ENCODE peak calls at places on chromosomes 13 and 19, in five cellular contexts. One of them, this sample, is unnamed.
A peak's percentile ranks its signal among the peaks of the same experiment; 100 is the strongest.

GRCh38 chr19:13210941-13211340 is 60.7 kb downstream of the IER2 start:
- DNase-seq in astrocyte of the spinal cord: no peak
- DNase-seq in left ventricle myocardium inferior: no peak
- DNase-seq in lower leg skin: no peak
- DNase-seq in thyroid gland: no peak
- DNase-seq in this sample: no peak

GRCh38 chr19:41501854-41502253 is 58.9 kb downstream of the ERICH4 start:
- DNase-seq in astrocyte of the spinal cord: no peak
- DNase-seq in left ventricle myocardium inferior: no peak
- DNase-seq in lower leg skin: no peak
- DNase-seq in thyroid gland: no peak
- DNase-seq in this sample: no peak

GRCh38 chr13:28558126-28558525 is 63.2 kb upstream of the FLT1 start:
- DNase-seq in astrocyte of the spinal cord: peak; percentile 89
- DNase-seq in left ventricle myocardium inferior: no peak
- DNase-seq in lower leg skin: no peak
- DNase-seq in thyroid gland: no peak
- DNase-seq in this sample: peak; percentile 89

GRCh38 chr19:15631817-15632216 is 8.9 kb upstream of the CYP4F3 start:
- DNase-seq in astrocyte of the spinal cord: no peak
- DNase-seq in left ventricle myocardium inferior: no peak
- DNase-seq in lower leg skin: no peak
- DNase-seq in thyroid gland: no peak
- DNase-seq in this sample: no peak

GRCh38 chr13:32650705-32651311 is 64.6 kb downstream of the PDS5B start:
- DNase-seq in astrocyte of the spinal cord: peak; percentile 73
- DNase-seq in left ventricle myocardium inferior: no peak
- DNase-seq in lower leg skin: peak; percentile 26
- DNase-seq in thyroid gland: peak; percentile 61
- DNase-seq in this sample: peak; percentile 84

GRCh38 chr13:21287331-21287907 is 111.0 kb downstream of the MRPL57 start:
- DNase-seq in astrocyte of the spinal cord: no peak
- DNase-seq in left ventricle myocardium inferior: no peak
- DNase-seq in lower leg skin: no peak
- DNase-seq in thyroid gland: no peak
- DNase-seq in this sample: no peak

GRCh38 chr19:4773047-4773640 is 18.4 kb upstream of the FEM1A start:
- DNase-seq in astrocyte of the spinal cord: no peak
- DNase-seq in left ventricle myocardium inferior: no peak
- DNase-seq in lower leg skin: no peak
- DNase-seq in thyroid gland: no peak
- DNase-seq in this sample: no peak

GRCh38 chr13:72204291-72204690 is 337.3 kb upstream of the DACH1 start:
- DNase-seq in astrocyte of the spinal cord: peak; percentile 74
- DNase-seq in left ventricle myocardium inferior: no peak
- DNase-seq in lower leg skin: no peak
- DNase-seq in thyroid gland: no peak
- DNase-seq in this sample: peak; percentile 26

GRCh38 chr13:48750588-48751383 is 97.1 kb downstream of the CYSLTR2 start:
- DNase-seq in astrocyte of the spinal cord: peak; percentile 47
- DNase-seq in left ventricle myocardium inferior: peak; percentile 48
- DNase-seq in lower leg skin: peak; percentile 46
- DNase-seq in thyroid gland: peak; percentile 82
- DNase-seq in this sample: peak; percentile 78

GRCh38 chr19:29491995-29492577 is 33.7 kb upstream of the VSTM2B start:
- DNase-seq in astrocyte of the spinal cord: no peak
- DNase-seq in left ventricle myocardium inferior: no peak
- DNase-seq in lower leg skin: no peak
- DNase-seq in thyroid gland: no peak
- DNase-seq in this sample: no peak

GRCh38 chr13:84400711-84401110 is 518.4 kb upstream of the SLITRK1 start:
- DNase-seq in astrocyte of the spinal cord: peak; percentile 91
- DNase-seq in left ventricle myocardium inferior: no peak
- DNase-seq in lower leg skin: no peak
- DNase-seq in thyroid gland: no peak
- DNase-seq in this sample: peak; percentile 88

GRCh38 chr13:94186470-94186869 is 293.0 kb downstream of the DCT start:
- DNase-seq in astrocyte of the spinal cord: no peak
- DNase-seq in left ventricle myocardium inferior: no peak
- DNase-seq in lower leg skin: no peak
- DNase-seq in thyroid gland: no peak
- DNase-seq in this sample: no peak

GRCh38 chr19:8654591-8655339 is 24.3 kb downstream of the NFILZ start:
- DNase-seq in astrocyte of the spinal cord: peak; percentile 35
- DNase-seq in left ventricle myocardium inferior: peak; percentile 41
- DNase-seq in lower leg skin: no peak
- DNase-seq in thyroid gland: peak; percentile 35
- DNase-seq in this sample: peak; percentile 49

GRCh38 chr13:46062190-46062589 is 9.6 kb upstream of the ZC3H13 start:
- DNase-seq in astrocyte of the spinal cord: peak; percentile 11
- DNase-seq in left ventricle myocardium inferior: no peak
- DNase-seq in lower leg skin: no peak
- DNase-seq in thyroid gland: no peak
- DNase-seq in this sample: peak; percentile 41

GRCh38 chr13:75196112-75196855 is 285.7 kb downstream of the TBC1D4 start:
- DNase-seq in astrocyte of the spinal cord: peak; percentile 63
- DNase-seq in left ventricle myocardium inferior: no peak
- DNase-seq in lower leg skin: no peak
- DNase-seq in thyroid gland: no peak
- DNase-seq in this sample: peak; percentile 77

DNA sequence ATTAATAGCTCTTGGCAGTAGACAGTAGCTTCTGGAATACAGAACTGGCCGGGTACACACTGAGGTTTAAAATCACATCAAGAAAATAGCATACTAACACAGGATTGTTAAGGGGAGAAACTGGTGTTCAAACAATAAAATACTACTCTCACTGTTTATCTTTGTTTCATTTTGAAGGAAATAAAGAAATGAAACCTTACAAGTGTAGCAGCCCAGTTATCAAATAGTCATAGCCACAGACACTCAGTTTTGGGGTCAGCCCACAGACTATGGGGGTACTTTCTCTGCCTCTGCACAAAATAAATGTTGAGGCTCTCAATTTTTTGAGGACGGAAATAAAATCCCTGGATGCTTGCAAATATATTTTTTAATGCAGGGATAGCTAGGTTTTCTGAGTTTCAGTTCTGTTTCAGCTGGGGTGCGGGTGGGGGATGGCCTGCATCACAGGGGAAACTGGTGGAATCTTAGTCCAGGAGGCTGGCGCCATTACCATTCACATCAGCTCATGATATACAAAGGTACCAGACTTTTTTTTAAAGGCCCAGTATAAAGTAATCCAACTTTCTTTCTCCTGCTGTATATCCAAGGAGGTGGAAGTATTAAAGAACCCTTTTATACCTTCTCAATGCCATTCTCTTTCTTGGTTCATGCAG is 343.6 kb downstream of the KCNRG start:
- DNase-seq in astrocyte of the spinal cord: no peak
- DNase-seq in left ventricle myocardium inferior: no peak
- DNase-seq in lower leg skin: no peak
- DNase-seq in thyroid gland: no peak
- DNase-seq in this sample: no peak
- H3K4me3 ChIP-seq in astrocyte of the spinal cord: no peak overlapping the region
- H3K4me3 ChIP-seq in left ventricle myocardium inferior: no peak overlapping the region
- H3K4me3 ChIP-seq in lower leg skin: no peak overlapping the region
- H3K4me3 ChIP-seq in thyroid gland: no peak overlapping the region
- H3K4me3 ChIP-seq in this sample: no peak overlapping the region

GRCh38 chr19:51394045-51394836 is 3.9 kb upstream of the C19orf84 start:
- DNase-seq in astrocyte of the spinal cord: peak; percentile 99
- DNase-seq in left ventricle myocardium inferior: peak; percentile 89
- DNase-seq in lower leg skin: peak; percentile 96
- DNase-seq in thyroid gland: peak; percentile 93
- DNase-seq in this sample: peak; percentile 99
- TF ChIP-seq CTCF in astrocyte of the spinal cord: no peak
- TF ChIP-seq CTCF in left ventricle myocardium inferior: no peak
- TF ChIP-seq CTCF in lower leg skin: no peak
- TF ChIP-seq CTCF in thyroid gland: no peak
- TF ChIP-seq CTCF in this sample: no peak

GRCh38 chr19:10290439-10290875 is 705 bp downstream of the ICAM5 start:
- DNase-seq in astrocyte of the spinal cord: no peak
- DNase-seq in left ventricle myocardium inferior: no peak
- DNase-seq in lower leg skin: no peak
- DNase-seq in thyroid gland: no peak
- DNase-seq in this sample: no peak
- H3K4me3 ChIP-seq in astrocyte of the spinal cord: no peak overlapping the region
- H3K4me3 ChIP-seq in left ventricle myocardium inferior: peak overlapping the region; percentile 67
- H3K4me3 ChIP-seq in lower leg skin: no peak overlapping the region
- H3K4me3 ChIP-seq in thyroid gland: no peak overlapping the region
- H3K4me3 ChIP-seq in this sample: peak overlapping the region; percentile 54

DNA sequence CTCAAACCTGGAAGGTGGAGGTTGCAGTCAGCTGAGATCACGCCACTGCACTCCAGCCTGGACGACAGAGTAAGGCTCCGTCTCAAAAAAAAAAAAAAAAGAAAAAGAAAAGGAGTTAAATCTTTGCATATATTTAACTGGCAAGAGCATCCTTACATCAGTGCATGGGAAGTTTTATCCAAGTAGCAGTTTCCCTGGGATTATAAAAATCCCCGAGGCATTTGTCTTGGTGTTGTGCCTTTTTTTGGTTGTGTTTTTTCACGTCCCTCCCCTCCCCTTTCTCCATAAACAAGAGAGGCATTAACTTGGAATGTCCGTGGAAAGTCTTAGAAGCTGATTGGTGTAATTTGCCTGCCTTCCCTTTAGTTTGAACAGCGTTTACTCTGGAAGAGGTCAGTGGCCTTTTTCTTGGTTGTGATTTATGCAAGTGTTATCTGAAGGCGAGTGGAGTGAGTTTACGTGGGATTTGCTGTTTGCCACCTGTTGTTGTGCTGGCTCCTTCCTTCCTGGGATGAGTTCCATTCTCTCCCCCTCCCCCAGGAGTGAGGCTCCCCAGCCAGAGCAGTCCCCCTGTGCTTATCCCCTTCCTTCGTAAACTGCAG is 7.1 kb downstream of the ACTN4 start:
- DNase-seq in astrocyte of the spinal cord: no peak
- DNase-seq in left ventricle myocardium inferior: no peak
- DNase-seq in lower leg skin: no peak
- DNase-seq in thyroid gland: no peak
- DNase-seq in this sample: no peak
- TF ChIP-seq CTCF in astrocyte of the spinal cord: no peak
- TF ChIP-seq CTCF in left ventricle myocardium inferior: no peak
- TF ChIP-seq CTCF in lower leg skin: no peak
- TF ChIP-seq CTCF in thyroid gland: no peak
- TF ChIP-seq CTCF in this sample: no peak

GRCh38 chr19:51337861-51338562 is 3.9 kb downstream of the VSIG10L start:
- DNase-seq in astrocyte of the spinal cord: no peak
- DNase-seq in left ventricle myocardium inferior: no peak
- DNase-seq in lower leg skin: no peak
- DNase-seq in thyroid gland: no peak
- DNase-seq in this sample: no peak
- H3K4me3 ChIP-seq in astrocyte of the spinal cord: no peak overlapping the region
- H3K4me3 ChIP-seq in left ventricle myocardium inferior: no peak overlapping the region
- H3K4me3 ChIP-seq in lower leg skin: no peak overlapping the region
- H3K4me3 ChIP-seq in thyroid gland: no peak overlapping the region
- H3K4me3 ChIP-seq in this sample: no peak overlapping the region

GRCh38 chr13:103772576-103772975 is 706.4 kb upstream of the SLC10A2 start:
- DNase-seq in astrocyte of the spinal cord: no peak
- DNase-seq in left ventricle myocardium inferior: no peak
- DNase-seq in lower leg skin: no peak
- DNase-seq in thyroid gland: no peak
- DNase-seq in this sample: no peak
- TF ChIP-seq CTCF in astrocyte of the spinal cord: peak; percentile 10
- TF ChIP-seq CTCF in left ventricle myocardium inferior: no peak
- TF ChIP-seq CTCF in lower leg skin: no peak
- TF ChIP-seq CTCF in thyroid gland: no peak
- TF ChIP-seq CTCF in this sample: peak; percentile 5

GRCh38 chr19:10285393-10285792 is 1.4 kb upstream of the ICAM4 start:
- DNase-seq in astrocyte of the spinal cord: no peak
- DNase-seq in left ventricle myocardium inferior: no peak
- DNase-seq in lower leg skin: no peak
- DNase-seq in thyroid gland: no peak
- DNase-seq in this sample: no peak
- H3K4me3 ChIP-seq in astrocyte of the spinal cord: no peak overlapping the region
- H3K4me3 ChIP-seq in left ventricle myocardium inferior: no peak overlapping the region
- H3K4me3 ChIP-seq in lower leg skin: no peak overlapping the region
- H3K4me3 ChIP-seq in thyroid gland: no peak overlapping the region
- H3K4me3 ChIP-seq in this sample: no peak overlapping the region

DNA sequence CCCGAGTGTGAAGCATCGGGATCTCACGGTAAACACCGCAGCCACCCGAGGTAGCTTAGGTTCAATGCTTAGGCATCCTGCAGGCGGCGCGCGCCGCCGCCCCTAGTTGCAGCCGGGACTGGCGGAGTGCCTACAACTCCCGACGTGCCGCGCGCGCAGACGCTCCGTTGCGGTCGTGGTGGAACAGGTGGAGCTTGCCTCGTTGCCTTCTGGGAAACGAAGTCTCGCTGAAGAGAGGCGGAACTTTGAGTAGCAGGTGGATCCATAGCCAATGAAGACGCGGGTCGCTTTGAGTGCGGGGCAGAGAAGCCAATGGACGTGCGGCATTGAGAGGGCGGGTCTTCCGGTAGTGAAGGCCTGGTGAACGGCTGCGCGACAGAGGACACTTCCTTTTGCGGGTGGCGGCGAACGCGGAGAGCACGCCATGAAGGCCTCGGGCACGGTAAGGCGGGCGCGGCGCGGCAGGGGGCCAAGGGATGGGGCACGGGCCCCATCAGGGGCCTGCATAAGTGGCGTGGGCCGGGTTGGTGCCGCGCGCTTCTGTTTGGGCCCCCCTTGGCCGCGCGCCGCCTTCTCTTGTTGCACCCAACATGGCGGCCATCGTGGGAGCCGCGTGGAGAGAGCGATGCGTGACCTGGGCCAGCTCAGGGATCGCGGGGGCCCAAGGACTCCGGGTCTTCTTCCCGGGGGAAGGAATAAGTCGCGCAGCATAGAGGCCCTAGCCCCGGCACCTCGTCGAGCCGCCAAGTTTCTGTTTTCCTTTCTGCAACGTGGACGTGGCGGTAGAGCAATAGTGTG is at the start of gene RPL18A:
- DNase-seq in astrocyte of the spinal cord: peak; percentile 100
- DNase-seq in left ventricle myocardium inferior: peak; percentile 98
- DNase-seq in lower leg skin: peak; percentile 99
- DNase-seq in thyroid gland: peak; percentile 99
- DNase-seq in this sample: peak; percentile 100
- TF ChIP-seq CTCF in astrocyte of the spinal cord: peak; percentile 92
- TF ChIP-seq CTCF in left ventricle myocardium inferior: peak; percentile 80
- TF ChIP-seq CTCF in lower leg skin: no peak
- TF ChIP-seq CTCF in thyroid gland: peak; percentile 21
- TF ChIP-seq CTCF in this sample: peak; percentile 84

GRCh38 chr13:106794131-106794530 is 226.2 kb upstream of the ARGLU1 start:
- DNase-seq in astrocyte of the spinal cord: no peak
- DNase-seq in left ventricle myocardium inferior: no peak
- DNase-seq in lower leg skin: no peak
- DNase-seq in thyroid gland: no peak
- DNase-seq in this sample: no peak

GRCh38 chr13:106799731-106800335 is 231.9 kb upstream of the ARGLU1 start:
- DNase-seq in astrocyte of the spinal cord: no peak
- DNase-seq in left ventricle myocardium inferior: no peak
- DNase-seq in lower leg skin: no peak
- DNase-seq in thyroid gland: no peak
- DNase-seq in this sample: no peak

GRCh38 chr13:106796280-106797047 is 228.5 kb upstream of the ARGLU1 start:
- DNase-seq in astrocyte of the spinal cord: no peak
- DNase-seq in left ventricle myocardium inferior: no peak
- DNase-seq in lower leg skin: no peak
- DNase-seq in thyroid gland: no peak
- DNase-seq in this sample: no peak

GRCh38 chr13:106797081-106797640 is 229.2 kb upstream of the ARGLU1 start:
- DNase-seq in astrocyte of the spinal cord: no peak
- DNase-seq in left ventricle myocardium inferior: no peak
- DNase-seq in lower leg skin: no peak
- DNase-seq in thyroid gland: no peak
- DNase-seq in this sample: no peak

GRCh38 chr13:106795847-106796246 is 227.9 kb upstream of the ARGLU1 start:
- DNase-seq in astrocyte of the spinal cord: no peak
- DNase-seq in left ventricle myocardium inferior: no peak
- DNase-seq in lower leg skin: no peak
- DNase-seq in thyroid gland: no peak
- DNase-seq in this sample: peak; percentile 7
- H3K4me3 ChIP-seq in astrocyte of the spinal cord: peak overlapping the region; percentile 26
- H3K4me3 ChIP-seq in left ventricle myocardium inferior: peak overlapping the region; percentile 52
- H3K4me3 ChIP-seq in lower leg skin: no peak overlapping the region
- H3K4me3 ChIP-seq in thyroid gland: no peak overlapping the region
- H3K4me3 ChIP-seq in this sample: peak overlapping the region; percentile 41